ENCODE peak calls at places on chromosomes 6 and 20, in seven cellular contexts. A, O, P, R, V, F and S are unnamed samples.

GRCh38 chr20:61628480-61628879 is 376.4 kb downstream of the CDH4 start:
- ATAC-seq in A (no peak), O (no peak), P (no peak), R (no peak), V (no peak), F (no peak), S (no peak)

GRCh38 chr6:26003102-26003694 is 40.6 kb downstream of the TRIM38 start:
- ATAC-seq in A (peak; percentile 88), O (peak; percentile 66), P (peak; percentile 76), R (no peak), V (peak; percentile 82), F (peak; percentile 73), S (peak; percentile 65)

GRCh38 chr6:26379236-26380139 is 3.4 kb upstream of the BTN2A2 start:
- ATAC-seq in A (no peak), O (no peak), P (no peak), R (no peak), V (no peak), F (no peak), S (no peak)

GRCh38 chr6:89984926-89985743 is 90.9 kb downstream of the GJA10 start:
- ATAC-seq in A (peak; percentile 48), O (peak; percentile 90), P (no peak), R (peak; percentile 16), V (peak; percentile 67), F (no peak), S (peak; percentile 27)

GRCh38 chr6:41545174-41545702 is 943 bp upstream of the FOXP4 start:
- ATAC-seq in A (no peak), O (no peak), P (no peak), R (no peak), V (no peak), F (no peak), S (no peak)

GRCh38 chr20:33649201-33649631 is 12.9 kb upstream of the C20orf144 start:
- ATAC-seq in A (peak; percentile 65), O (peak; percentile 72), P (no peak), R (peak; percentile 64), V (peak; percentile 78), F (peak; percentile 20), S (peak; percentile 52)

GRCh38 chr6:7646394-7646793 is 56.4 kb downstream of the SNRNP48 start:
- ATAC-seq in A (no peak), O (no peak), P (no peak), R (no peak), V (no peak), F (no peak), S (no peak)

GRCh38 chr6:167766986-167767714 is 59.6 kb upstream of the AFDN start:
- ATAC-seq in A (no peak), O (peak; percentile 83), P (no peak), R (no peak), V (no peak), F (peak; percentile 34), S (no peak)

GRCh38 chr6:157912326-157912725 is 69.3 kb upstream of the SYNJ2 start:
- ATAC-seq in A (no peak), O (no peak), P (no peak), R (no peak), V (no peak), F (no peak), S (no peak)

GRCh38 chr20:56592817-56593216 is 36.3 kb upstream of the TFAP2C start:
- ATAC-seq in A (no peak), O (no peak), P (no peak), R (no peak), V (no peak), F (no peak), S (no peak)

GRCh38 chr6:24537082-24537699 is 42.4 kb downstream of the ALDH5A1 start:
- ATAC-seq in A (no peak), O (no peak), P (no peak), R (no peak), V (no peak), F (peak; percentile 61), S (no peak)

GRCh38 chr6:15220062-15220461 is 25.8 kb upstream of the JARID2 start:
- ATAC-seq in A (no peak), O (no peak), P (no peak), R (no peak), V (no peak), F (no peak), S (no peak)

GRCh38 chr6:24394777-24395437 is 7.8 kb upstream of the MRS2 start:
- ATAC-seq in A (peak; percentile 74), O (peak; percentile 18), P (peak; percentile 54), R (peak; percentile 99), V (peak; percentile 84), F (no peak), S (peak; percentile 62)

GRCh38 chr6:9514146-9514545 is 900.7 kb downstream of the TFAP2A start:
- ATAC-seq in A (no peak), O (no peak), P (no peak), R (no peak), V (no peak), F (no peak), S (no peak)

GRCh38 chr6:78863576-78863975 is 3.8 kb upstream of the IRAK1BP1 start:
- ATAC-seq in A (no peak), O (no peak), P (no peak), R (no peak), V (no peak), F (no peak), S (no peak)

GRCh38 chr6:136103763-136104311 is 146.3 kb downstream of the MTFR2 start:
- ATAC-seq in A (peak; percentile 66), O (peak; percentile 97), P (no peak), R (peak; percentile 90), V (peak; percentile 80), F (peak; percentile 43), S (peak; percentile 87)

GRCh38 chr6:82085701-82086100 is 161.8 kb downstream of the IBTK start:
- ATAC-seq in A (no peak), O (peak; percentile 67), P (no peak), R (no peak), V (no peak), F (no peak), S (no peak)

GRCh38 chr6:82080767-82081166 is 166.8 kb downstream of the IBTK start:
- ATAC-seq in A (no peak), O (no peak), P (no peak), R (no peak), V (no peak), F (no peak), S (no peak)

GRCh38 chr6:82083646-82084045 is 163.9 kb downstream of the IBTK start:
- ATAC-seq in A (no peak), O (no peak), P (no peak), R (no peak), V (no peak), F (no peak), S (no peak)

GRCh38 chr6:82086944-82087343 is 160.6 kb downstream of the IBTK start:
- ATAC-seq in A (no peak), O (no peak), P (peak; percentile 92), R (no peak), V (no peak), F (peak; percentile 95), S (no peak)

GRCh38 chr6:82084324-82084920 is 163.1 kb downstream of the IBTK start:
- ATAC-seq in A (no peak), O (no peak), P (no peak), R (no peak), V (no peak), F (peak; percentile 21), S (no peak)
- H3K4me1 ChIP-seq in A (no peaks in the 10 kb centered on the region), O (no peaks in the 10 kb centered on the region), P (peaks cover 32% of the 10 kb centered on the region), R (no peaks in the 10 kb centered on the region), V (no peaks in the 10 kb centered on the region), F (no peaks in the 10 kb centered on the region), S (no peaks in the 10 kb centered on the region)

GRCh38 chr6:13274707-13275434 is 53.5 kb downstream of the TBC1D7 start:
- ATAC-seq in A (no peak), O (no peak), P (no peak), R (no peak), V (no peak), F (peak; percentile 8), S (no peak)
- H3K4me1 ChIP-seq in A (peaks cover 11% of the 10 kb centered on the region), O (no peaks in the 10 kb centered on the region), P (no peaks in the 10 kb centered on the region), R (no peaks in the 10 kb centered on the region), V (no peaks in the 10 kb centered on the region), F (no peaks in the 10 kb centered on the region), S (no peaks in the 10 kb centered on the region)

DNA sequence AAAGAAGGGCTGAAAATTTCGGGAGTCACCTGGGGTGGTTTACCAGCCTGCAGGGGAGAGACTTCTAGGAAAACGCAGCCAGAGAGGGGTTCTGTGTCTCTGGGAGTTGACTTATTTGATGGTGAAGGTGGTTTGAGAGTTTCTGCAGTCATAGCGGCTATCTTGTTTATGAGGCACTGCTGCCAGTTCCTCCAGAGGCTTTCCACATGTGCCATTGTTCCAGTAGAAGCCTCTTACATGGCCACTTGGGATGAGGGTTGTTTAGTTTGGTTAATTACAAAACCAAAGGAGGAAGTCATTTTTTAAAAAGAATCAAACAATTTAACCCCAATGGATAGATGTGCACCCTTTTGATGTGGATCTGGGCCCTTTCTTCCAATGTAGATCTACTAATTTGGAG is 97.8 kb downstream of the TCP11 start:
- ATAC-seq in A (peak; percentile 49), O (no peak), P (no peak), R (no peak), V (peak; percentile 5), F (no peak), S (no peak)
- H3K4me1 ChIP-seq in A (peaks cover 72% of the 10 kb centered on the region), O (peaks cover 25% of the 10 kb centered on the region), P (no peaks in the 10 kb centered on the region), R (peaks cover 65% of the 10 kb centered on the region), V (peaks cover 80% of the 10 kb centered on the region), F (peaks cover 51% of the 10 kb centered on the region), S (peaks cover 80% of the 10 kb centered on the region)

DNA sequence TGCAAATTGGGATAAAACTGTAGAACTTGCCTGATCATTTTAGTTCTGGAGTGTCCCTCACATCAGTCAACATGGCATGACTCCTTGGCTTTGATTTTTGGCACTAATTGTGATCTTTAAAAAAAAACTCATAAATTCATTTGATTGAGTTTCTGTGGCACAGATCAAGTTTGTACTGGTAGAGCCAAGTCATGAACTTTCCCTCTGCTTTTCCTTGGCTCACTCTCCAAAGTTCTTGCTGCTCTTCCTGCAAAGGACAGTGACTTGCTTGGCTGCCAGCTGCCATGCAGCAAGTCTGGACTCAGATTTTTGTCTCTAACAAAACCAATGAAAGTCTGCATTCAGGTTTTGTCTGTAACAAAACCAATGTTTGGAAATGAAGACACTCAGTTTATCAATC is 115.5 kb downstream of the RFX6 start:
- ATAC-seq in A (no peak), O (no peak), P (no peak), R (peak; percentile 89), V (no peak), F (no peak), S (no peak)
- H3K4me1 ChIP-seq in A (no peaks in the 10 kb centered on the region), O (no peaks in the 10 kb centered on the region), P (no peaks in the 10 kb centered on the region), R (peaks cover 16% of the 10 kb centered on the region), V (no peaks in the 10 kb centered on the region), F (no peaks in the 10 kb centered on the region), S (no peaks in the 10 kb centered on the region)

DNA sequence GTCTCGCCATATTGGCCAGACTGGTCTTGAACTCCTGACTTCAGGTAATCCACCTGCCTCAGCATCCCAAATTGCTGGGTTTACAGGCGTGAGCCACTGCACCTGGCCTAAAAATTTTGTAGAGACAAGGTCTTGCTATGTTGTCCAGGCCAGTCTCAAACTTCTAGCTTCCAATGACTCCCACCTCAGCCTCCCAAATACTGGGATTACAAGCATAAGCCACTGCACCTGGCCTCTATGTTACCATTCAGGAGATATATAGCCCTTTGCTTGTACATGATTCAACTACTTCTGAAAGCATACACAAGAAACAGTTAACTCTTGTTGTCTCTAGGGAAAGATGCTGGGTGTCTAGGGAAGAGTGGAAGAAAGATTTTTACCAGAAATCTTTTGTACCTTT is 19.0 kb upstream of the NCOA3 start:
- ATAC-seq in A (no peak), O (no peak), P (no peak), R (no peak), V (no peak), F (no peak), S (no peak)
- H3K4me1 ChIP-seq in A (peaks cover 6% of the 10 kb centered on the region), O (no peaks in the 10 kb centered on the region), P (peaks cover 9% of the 10 kb centered on the region), R (no peaks in the 10 kb centered on the region), V (peaks cover 2% of the 10 kb centered on the region), F (no peaks in the 10 kb centered on the region), S (no peaks in the 10 kb centered on the region)